ENCODE peak calls at places on chromosome 6, in five cellular contexts. One of them, this sample, is unnamed.
A peak's percentile ranks its signal among the peaks of the same experiment; 100 is the strongest.

GRCh38 chr6:138293428-138293827 is 75.1 kb upstream of the PBOV1 start:
- DNase-seq in IMR-90: no peak
- DNase-seq in H1: no peak
- DNase-seq in BJ: peak; percentile 52
- DNase-seq in cardiac muscle cell: no peak
- DNase-seq in this sample: no peak

GRCh38 chr6:4668271-4669179 is 107.7 kb upstream of the CDYL start:
- DNase-seq in cardiac muscle cell: no peak
- DNase-seq in BJ: no peak
- DNase-seq in H1: no peak
- DNase-seq in IMR-90: peak; percentile 51
- DNase-seq in this sample: no peak

GRCh38 chr6:4316867-4317400 is 181.6 kb upstream of the ECI2 start:
- DNase-seq in H1: no peak
- DNase-seq in cardiac muscle cell: no peak
- DNase-seq in IMR-90: peak; percentile 90
- DNase-seq in BJ: peak; percentile 65
- DNase-seq in this sample: no peak

GRCh38 chr6:163971841-163972838 is 557.6 kb downstream of the QKI start:
- DNase-seq in BJ: no peak
- DNase-seq in cardiac muscle cell: no peak
- DNase-seq in IMR-90: no peak
- DNase-seq in H1: no peak
- DNase-seq in this sample: no peak

GRCh38 chr6:127690588-127690987 is 113.6 kb downstream of the C6orf58 start:
- DNase-seq in BJ: no peak
- DNase-seq in cardiac muscle cell: no peak
- DNase-seq in IMR-90: no peak
- DNase-seq in H1: no peak
- DNase-seq in this sample: no peak

GRCh38 chr6:72940265-72940664 is 285.0 kb downstream of the KHDC1L start:
- DNase-seq in IMR-90: no peak
- DNase-seq in H1: no peak
- DNase-seq in BJ: no peak
- DNase-seq in cardiac muscle cell: no peak
- DNase-seq in this sample: no peak

GRCh38 chr6:155623450-155624178 is 168.0 kb upstream of the NOX3 start:
- DNase-seq in cardiac muscle cell: no peak
- DNase-seq in H1: peak; percentile 39
- DNase-seq in IMR-90: no peak
- DNase-seq in BJ: no peak
- DNase-seq in this sample: no peak

GRCh38 chr6:160998217-160998616 is 6.6 kb downstream of the MAP3K4 start:
- DNase-seq in BJ: no peak
- DNase-seq in H1: no peak
- DNase-seq in IMR-90: no peak
- DNase-seq in cardiac muscle cell: no peak
- DNase-seq in this sample: no peak

GRCh38 chr6:99590728-99591672 is 15.6 kb upstream of the PRDM13 start:
- DNase-seq in BJ: no peak
- DNase-seq in H1: no peak
- DNase-seq in IMR-90: no peak
- DNase-seq in cardiac muscle cell: no peak
- DNase-seq in this sample: no peak

GRCh38 chr6:157110620-157111019 is 212.7 kb downstream of the TMEM242 start:
- DNase-seq in cardiac muscle cell: no peak
- DNase-seq in IMR-90: peak; percentile 85
- DNase-seq in BJ: no peak
- DNase-seq in H1: no peak
- DNase-seq in this sample: no peak

GRCh38 chr6:29676981-29677601 is 3.9 kb downstream of the ZFP57 start:
- DNase-seq in IMR-90: no peak
- DNase-seq in H1: no peak
- DNase-seq in BJ: no peak
- DNase-seq in cardiac muscle cell: peak; percentile 65
- DNase-seq in this sample: no peak

GRCh38 chr6:151111670-151112069 is 128.1 kb upstream of the AKAP12 start:
- DNase-seq in cardiac muscle cell: no peak
- DNase-seq in IMR-90: no peak
- DNase-seq in H1: no peak
- DNase-seq in BJ: no peak
- DNase-seq in this sample: peak; percentile 33

GRCh38 chr6:28789553-28790083 is 134.2 kb downstream of the TRIM27 start:
- DNase-seq in cardiac muscle cell: peak; percentile 34
- DNase-seq in BJ: no peak
- DNase-seq in H1: no peak
- DNase-seq in IMR-90: peak; percentile 68
- DNase-seq in this sample: peak; percentile 61

GRCh38 chr6:35449287-35449881 is 2.8 kb upstream of the FANCE start:
- DNase-seq in H1: no peak
- DNase-seq in cardiac muscle cell: peak; percentile 82
- DNase-seq in BJ: no peak
- DNase-seq in IMR-90: peak; percentile 72
- DNase-seq in this sample: peak; percentile 33

GRCh38 chr6:53730767-53731166 is 64.0 kb upstream of the LRRC1 start:
- DNase-seq in H1: no peak
- DNase-seq in BJ: no peak
- DNase-seq in IMR-90: no peak
- DNase-seq in cardiac muscle cell: no peak
- DNase-seq in this sample: no peak

GRCh38 chr6:73515204-73516101 is 5.4 kb downstream of the EEF1A1 start:
- DNase-seq in cardiac muscle cell: peak; percentile 79
- DNase-seq in BJ: peak; percentile 50
- DNase-seq in H1: no peak
- DNase-seq in IMR-90: peak; percentile 88
- DNase-seq in this sample: peak; percentile 53

GRCh38 chr6:136127856-136128255 is 122.3 kb downstream of the MTFR2 start:
- DNase-seq in H1: no peak
- DNase-seq in BJ: no peak
- DNase-seq in IMR-90: no peak
- DNase-seq in cardiac muscle cell: peak; percentile 64
- DNase-seq in this sample: no peak

GRCh38 chr6:108002365-108003221 is 44.6 kb upstream of the SEC63 start:
- DNase-seq in H1: no peak
- DNase-seq in BJ: no peak
- DNase-seq in IMR-90: peak; percentile 6
- DNase-seq in cardiac muscle cell: no peak
- DNase-seq in this sample: no peak

GRCh38 chr6:88157106-88157505 is 9.0 kb downstream of the CNR1 start:
- DNase-seq in BJ: no peak
- DNase-seq in H1: no peak
- DNase-seq in cardiac muscle cell: no peak
- DNase-seq in IMR-90: no peak
- DNase-seq in this sample: no peak

GRCh38 chr6:111441678-111442243 is 41.3 kb downstream of the REV3L start:
- DNase-seq in BJ: no peak
- DNase-seq in IMR-90: no peak
- DNase-seq in cardiac muscle cell: no peak
- DNase-seq in H1: no peak
- DNase-seq in this sample: no peak

GRCh38 chr6:38773338-38773737 is 58.2 kb downstream of the DNAH8 start:
- DNase-seq in cardiac muscle cell: peak; percentile 3
- DNase-seq in IMR-90: no peak
- DNase-seq in BJ: no peak
- DNase-seq in H1: no peak
- DNase-seq in this sample: peak; percentile 41

GRCh38 chr6:77425216-77425615 is 38.1 kb downstream of the HTR1B start:
- DNase-seq in H1: no peak
- DNase-seq in cardiac muscle cell: no peak
- DNase-seq in BJ: no peak
- DNase-seq in IMR-90: no peak
- DNase-seq in this sample: no peak

GRCh38 chr6:140051521-140052455 is 677.3 kb upstream of the CITED2 start:
- DNase-seq in H1: no peak
- DNase-seq in BJ: peak; percentile 95
- DNase-seq in IMR-90: peak; percentile 98
- DNase-seq in cardiac muscle cell: no peak
- DNase-seq in this sample: no peak

GRCh38 chr6:81138236-81138635 is 614.2 kb downstream of the TENT5A start:
- DNase-seq in H1: no peak
- DNase-seq in BJ: no peak
- DNase-seq in cardiac muscle cell: no peak
- DNase-seq in IMR-90: no peak
- DNase-seq in this sample: no peak

GRCh38 chr6:111486921-111487320 is 3.9 kb upstream of the REV3L start:
- DNase-seq in IMR-90: no peak
- DNase-seq in BJ: no peak
- DNase-seq in cardiac muscle cell: no peak
- DNase-seq in H1: no peak
- DNase-seq in this sample: no peak

GRCh38 chr6:10719386-10720228 is 3.3 kb upstream of the TMEM14C start:
- DNase-seq in cardiac muscle cell: no peak
- DNase-seq in IMR-90: no peak
- DNase-seq in H1: no peak
- DNase-seq in BJ: no peak
- DNase-seq in this sample: peak; percentile 15

GRCh38 chr6:35267897-35268296 is 8.4 kb downstream of the ZNF76 start:
- DNase-seq in H1: no peak
- DNase-seq in cardiac muscle cell: no peak
- DNase-seq in BJ: no peak
- DNase-seq in IMR-90: no peak
- DNase-seq in this sample: no peak

GRCh38 chr6:119343167-119343566 is 6.4 kb downstream of the MAN1A1 start:
- DNase-seq in H1: no peak
- DNase-seq in BJ: no peak
- DNase-seq in IMR-90: no peak
- DNase-seq in cardiac muscle cell: no peak
- DNase-seq in this sample: no peak
- H3K4me3 ChIP-seq in H1: no peak overlapping the region
- H3K4me3 ChIP-seq in BJ: no peak overlapping the region
- H3K4me3 ChIP-seq in IMR-90: no peak overlapping the region
- H3K4me3 ChIP-seq in cardiac muscle cell: no peak overlapping the region
- H3K4me3 ChIP-seq in this sample: peak overlapping the region; percentile 89

GRCh38 chr6:44275749-44276648 is 5.7 kb downstream of the TMEM151B start:
- DNase-seq in H1: no peak
- DNase-seq in IMR-90: no peak
- DNase-seq in BJ: no peak
- DNase-seq in cardiac muscle cell: no peak
- DNase-seq in this sample: no peak

GRCh38 chr6:44273617-44274016 is 3.4 kb downstream of the TMEM151B start:
- DNase-seq in H1: no peak
- DNase-seq in cardiac muscle cell: no peak
- DNase-seq in IMR-90: no peak
- DNase-seq in BJ: no peak
- DNase-seq in this sample: no peak

GRCh38 chr6:44276667-44277640 is 6.7 kb downstream of the TMEM151B start:
- DNase-seq in IMR-90: no peak
- DNase-seq in BJ: no peak
- DNase-seq in H1: no peak
- DNase-seq in cardiac muscle cell: no peak
- DNase-seq in this sample: no peak

GRCh38 chr6:44272999-44273566 is 2.8 kb downstream of the TMEM151B start:
- DNase-seq in BJ: no peak
- DNase-seq in IMR-90: no peak
- DNase-seq in H1: no peak
- DNase-seq in cardiac muscle cell: no peak
- DNase-seq in this sample: no peak

GRCh38 chr6:44275271-44275748 is 5.1 kb downstream of the TMEM151B start:
- DNase-seq in IMR-90: no peak
- DNase-seq in BJ: no peak
- DNase-seq in cardiac muscle cell: no peak
- DNase-seq in H1: no peak
- DNase-seq in this sample: no peak
- H3K27me3 ChIP-seq in IMR-90: peaks cover 79% of the 10 kb centered on the region
- H3K27me3 ChIP-seq in BJ: peaks cover 25% of the 10 kb centered on the region
- H3K27me3 ChIP-seq in cardiac muscle cell: peaks cover 45% of the 10 kb centered on the region
- H3K27me3 ChIP-seq in H1: no peaks in the 10 kb centered on the region
- H3K27me3 ChIP-seq in this sample: no peaks in the 10 kb centered on the region

DNA sequence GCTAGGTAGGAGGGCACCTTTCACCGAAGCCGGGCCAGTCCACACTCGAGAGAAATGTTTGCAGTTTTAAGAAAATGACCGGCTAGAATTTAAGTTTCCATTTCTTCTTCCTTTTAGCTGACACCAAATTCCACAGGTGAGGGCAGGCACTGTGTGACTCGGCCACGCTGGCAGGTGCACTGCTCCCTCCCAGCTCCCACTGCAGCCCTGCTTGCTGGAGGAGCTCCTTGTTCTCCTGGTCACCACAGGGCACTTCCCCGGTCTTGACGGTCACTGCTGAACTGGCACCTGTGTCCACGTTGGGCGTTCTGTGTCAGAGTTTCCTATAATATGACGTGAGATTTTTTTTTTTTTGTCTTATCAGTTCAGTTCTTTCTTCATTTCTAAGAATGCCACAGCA is 3.6 kb upstream of the KIF25 start:
- DNase-seq in IMR-90: no peak
- DNase-seq in H1: no peak
- DNase-seq in BJ: no peak
- DNase-seq in cardiac muscle cell: no peak
- DNase-seq in this sample: no peak
- H3K4me3 ChIP-seq in IMR-90: no peak overlapping the region
- H3K4me3 ChIP-seq in H1: no peak overlapping the region
- H3K4me3 ChIP-seq in BJ: no peak overlapping the region
- H3K4me3 ChIP-seq in cardiac muscle cell: no peak overlapping the region
- H3K4me3 ChIP-seq in this sample: no peak overlapping the region

DNA sequence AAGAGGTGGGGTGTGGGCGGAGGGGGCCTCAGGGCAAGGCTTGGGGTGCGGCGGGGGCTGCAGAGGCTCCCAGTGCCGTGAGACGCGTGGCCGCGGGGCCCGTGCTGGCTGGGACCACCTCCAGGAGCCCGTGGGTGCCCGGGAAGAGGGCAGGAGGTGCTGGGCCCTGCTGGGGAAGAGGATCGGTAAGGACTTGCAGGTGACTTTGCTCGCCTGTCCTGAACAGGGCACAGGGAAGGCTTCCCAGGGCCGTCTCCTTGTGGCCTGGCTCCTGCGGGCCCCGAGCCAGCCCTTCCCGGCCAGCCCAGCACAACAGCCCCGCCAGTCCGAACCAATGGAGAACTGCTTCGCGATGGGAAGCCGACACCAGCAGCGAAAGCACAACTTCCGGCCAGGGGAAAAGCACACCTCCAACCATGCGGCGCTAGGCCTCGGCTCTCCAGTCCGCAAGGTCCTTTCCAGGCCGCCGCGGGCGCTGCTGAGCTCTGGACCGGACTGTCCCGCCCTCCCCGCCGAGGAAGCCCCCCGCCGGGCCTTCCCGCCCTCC is 32.3 kb downstream of the IRF4 start:
- DNase-seq in IMR-90: no peak
- DNase-seq in BJ: no peak
- DNase-seq in cardiac muscle cell: no peak
- DNase-seq in H1: no peak
- DNase-seq in this sample: no peak
- H3K27me3 ChIP-seq in IMR-90: peaks cover 10% of the 10 kb centered on the region
- H3K27me3 ChIP-seq in BJ: no peaks in the 10 kb centered on the region
- H3K27me3 ChIP-seq in cardiac muscle cell: no peaks in the 10 kb centered on the region
- H3K27me3 ChIP-seq in H1: no peaks in the 10 kb centered on the region
- H3K27me3 ChIP-seq in this sample: no peaks in the 10 kb centered on the region

DNA sequence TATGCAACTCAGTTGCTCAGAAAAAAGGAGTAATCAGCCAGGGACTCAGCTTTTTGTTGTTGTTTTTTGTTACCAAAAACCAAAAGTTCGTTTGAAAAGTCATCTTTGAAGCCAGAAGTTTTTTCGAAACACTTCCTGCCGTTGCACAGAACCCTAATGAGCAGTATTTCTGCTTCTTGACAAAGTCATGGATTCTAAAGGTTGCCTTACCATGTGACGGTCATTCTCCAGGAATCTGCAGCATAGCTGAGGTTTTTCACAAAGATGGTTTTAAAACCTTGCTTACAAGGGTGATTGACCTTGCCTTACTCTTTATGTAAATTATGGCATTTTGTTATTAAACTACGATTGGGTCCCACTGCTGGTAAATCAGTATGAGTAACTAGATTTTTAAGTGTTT is 2.0 kb downstream of the RAB32 start:
- DNase-seq in cardiac muscle cell: no peak
- DNase-seq in IMR-90: peak; percentile 84
- DNase-seq in BJ: peak; percentile 36
- DNase-seq in H1: no peak
- DNase-seq in this sample: no peak
- H3K4me3 ChIP-seq in cardiac muscle cell: no peak overlapping the region
- H3K4me3 ChIP-seq in IMR-90: peak overlapping the region; percentile 76
- H3K4me3 ChIP-seq in BJ: peak overlapping the region; percentile 94
- H3K4me3 ChIP-seq in H1: no peak overlapping the region
- H3K4me3 ChIP-seq in this sample: no peak overlapping the region